ENCODE peak calls at places on chromosomes 3 and 15, in eight cellular contexts. C, E, S, D, N, G, U and Z are unnamed samples.

GRCh38 chr3:71444028-71444860 is 139.3 kb downstream of the FOXP1 start:
- DNase-seq in C (peak; percentile 35), E (peak; percentile 97), S (no peak), D (no peak), N (peak; percentile 71), G (no peak), U (peak; percentile 44), Z (no peak)

GRCh38 chr3:66585696-66586095 is 84.9 kb upstream of the LRIG1 start:
- DNase-seq in C (no peak), E (no peak), S (no peak), D (no peak), N (no peak), G (no peak), U (no peak), Z (no peak)

GRCh38 chr3:159091936-159092335 is 290.1 kb downstream of the MFSD1 start:
- DNase-seq in C (no peak), E (no peak), S (no peak), D (no peak), N (no peak), G (no peak), U (no peak), Z (no peak)

GRCh38 chr3:1855836-1856235 is 242.8 kb upstream of the CNTN4 start:
- DNase-seq in C (no peak), E (no peak), S (no peak), D (no peak), N (no peak), G (no peak), U (no peak), Z (no peak)

GRCh38 chr3:21142949-21143348 is 608.1 kb downstream of the ZNF385D start:
- DNase-seq in C (no peak), E (no peak), S (no peak), D (no peak), N (no peak), G (no peak), U (no peak), Z (no peak)

GRCh38 chr15:68208136-68208535 is 3.0 kb upstream of the CALML4 start:
- DNase-seq in C (no peak), E (no peak), S (peak; percentile 60), D (peak; percentile 7), N (no peak), G (no peak), U (no peak), Z (no peak)

GRCh38 chr3:48157950-48158376 is 30.3 kb downstream of the CDC25A start:
- DNase-seq in C (peak; percentile 4), E (peak; percentile 24), S (no peak), D (peak; percentile 63), N (no peak), G (peak; percentile 36), U (peak; percentile 20), Z (peak; percentile 45)

GRCh38 chr3:44893097-44893496 is 18.7 kb downstream of the TGM4 start:
- DNase-seq in C (no peak), E (peak; percentile 89), S (no peak), D (no peak), N (no peak), G (peak; percentile 58), U (no peak), Z (no peak)

GRCh38 chr15:58465070-58465469 is 33.3 kb downstream of the LIPC start:
- DNase-seq in C (no peak), E (no peak), S (no peak), D (no peak), N (no peak), G (no peak), U (no peak), Z (no peak)

GRCh38 chr3:172751188-172751571 is 654 bp downstream of the ECT2 start:
- DNase-seq in C (no peak), E (peak; percentile 33), S (no peak), D (no peak), N (no peak), G (no peak), U (peak; percentile 7), Z (no peak)

GRCh38 chr3:13563321-13563720 is 14.4 kb downstream of the FBLN2 start:
- DNase-seq in C (no peak), E (no peak), S (no peak), D (no peak), N (no peak), G (no peak), U (no peak), Z (no peak)

GRCh38 chr3:110341047-110341446 is 730.6 kb upstream of the NECTIN3 start:
- DNase-seq in C (no peak), E (no peak), S (no peak), D (no peak), N (no peak), G (peak; percentile 29), U (no peak), Z (no peak)

GRCh38 chr3:181265750-181266333 is 276.3 kb upstream of the DNAJC19 start:
- DNase-seq in C (no peak), E (peak; percentile 11), S (no peak), D (no peak), N (no peak), G (no peak), U (no peak), Z (peak; percentile 13)

GRCh38 chr15:33679065-33679464 is 289.2 kb upstream of the CHRM5 start:
- DNase-seq in C (no peak), E (no peak), S (no peak), D (no peak), N (no peak), G (no peak), U (no peak), Z (no peak)

GRCh38 chr3:31038086-31038737 is 143.8 kb upstream of the GADL1 start:
- DNase-seq in C (no peak), E (no peak), S (no peak), D (no peak), N (no peak), G (no peak), U (no peak), Z (no peak)

GRCh38 chr3:71987089-71987735 is 202.3 kb upstream of the PROK2 start:
- DNase-seq in C (no peak), E (no peak), S (no peak), D (no peak), N (no peak), G (no peak), U (no peak), Z (no peak)

GRCh38 chr3:99413504-99413903 is 224.9 kb upstream of the COL8A1 start:
- DNase-seq in C (no peak), E (peak; percentile 19), S (no peak), D (no peak), N (no peak), G (no peak), U (no peak), Z (no peak)